ENCODE peak calls at places on chromosomes 12 and 14, in five cellular contexts. J, V, G, F and T are unnamed samples.
A peak's percentile ranks its signal among the peaks of the same experiment; 100 is the strongest.

GRCh38 chr12:20220339-20220738 is 148.0 kb upstream of the PDE3A start:
- DNase-seq in G (peak; percentile 16), V (no peak), F (peak; percentile 17), J (no peak), T (no peak)

GRCh38 chr14:35940291-35940690 is 114.2 kb downstream of the BRMS1L start:
- DNase-seq in F (peak; percentile 41), V (no peak), J (no peak), G (peak; percentile 7), T (no peak)

GRCh38 chr12:47773858-47774580 is 981 bp downstream of the SLC48A1 start:
- DNase-seq in F (no peak), J (no peak), V (no peak), G (no peak), T (no peak)

GRCh38 chr14:99745307-99745951 is 47.8 kb upstream of the EML1 start:
- DNase-seq in F (no peak), V (no peak), G (no peak), J (no peak), T (no peak)

GRCh38 chr14:59463773-59464650 is 1.2 kb downstream of the GPR135 start:
- DNase-seq in J (no peak), V (peak; percentile 74), F (no peak), G (peak; percentile 14), T (no peak)

GRCh38 chr12:14410177-14410576 is 44.7 kb downstream of the ATF7IP start:
- DNase-seq in F (no peak), G (no peak), V (no peak), J (no peak), T (no peak)

GRCh38 chr12:77608157-77608755 is 222.4 kb upstream of the NAV3 start:
- DNase-seq in F (peak; percentile 42), G (no peak), V (no peak), J (no peak), T (no peak)

GRCh38 chr14:99524091-99524661 is 43.0 kb downstream of the CCNK start:
- DNase-seq in F (no peak), J (peak; percentile 76), V (no peak), G (no peak), T (no peak)

GRCh38 chr12:78037707-78038106 is 207.0 kb downstream of the NAV3 start:
- DNase-seq in G (no peak), V (no peak), F (no peak), J (no peak), T (no peak)

GRCh38 chr12:71183018-71183417 is 25.2 kb upstream of the TSPAN8 start:
- DNase-seq in F (no peak), G (no peak), V (no peak), J (no peak), T (no peak)

GRCh38 chr12:107225626-107226025 is 132.3 kb upstream of the CRY1 start:
- DNase-seq in G (no peak), F (no peak), J (no peak), V (no peak), T (no peak)

GRCh38 chr12:121196902-121197301 is 13.0 kb upstream of the P2RX4 start:
- DNase-seq in V (no peak), G (no peak), J (no peak), F (no peak), T (peak; percentile 86)

GRCh38 chr12:122870867-122871664 is 24.9 kb downstream of the VPS37B start:
- DNase-seq in J (no peak), G (no peak), F (no peak), V (no peak), T (peak; percentile 40)

GRCh38 chr12:50598321-50598862 is 93.6 kb downstream of the DIP2B start:
- DNase-seq in V (no peak), G (peak; percentile 46), F (no peak), J (no peak), T (no peak)

GRCh38 chr14:69005432-69006148 is 26.5 kb upstream of the ACTN1 start:
- DNase-seq in G (no peak), F (no peak), J (no peak), V (no peak), T (no peak)

GRCh38 chr12:5295151-5295550 is 136.8 kb upstream of the NTF3 start:
- DNase-seq in G (no peak), J (no peak), F (no peak), V (no peak), T (no peak)

GRCh38 chr12:27142102-27142721 is 59.8 kb upstream of the C12orf71 start:
- DNase-seq in G (peak; percentile 45), F (peak; percentile 80), V (no peak), J (peak; percentile 22), T (no peak)

GRCh38 chr14:104977008-104977680 is 1.0 kb downstream of the AHNAK2 start:
- DNase-seq in V (no peak), J (no peak), F (no peak), G (no peak), T (peak; percentile 43)

GRCh38 chr12:46944104-46944503 is 118.3 kb upstream of the SLC38A4 start:
- DNase-seq in F (no peak), J (no peak), V (no peak), G (no peak), T (no peak)

GRCh38 chr12:52214421-52214802 is 18.6 kb upstream of the KRT7 start:
- DNase-seq in F (no peak), J (no peak), G (no peak), V (no peak), T (no peak)

GRCh38 chr12:52370906-52371608 is 3.8 kb upstream of the KRT85 start:
- DNase-seq in J (no peak), V (no peak), F (peak; percentile 64), G (no peak), T (peak; percentile 23)

GRCh38 chr14:99968156-99968920 is 96.9 kb upstream of the EVL start:
- DNase-seq in V (no peak), F (no peak), G (no peak), J (no peak), T (no peak)

GRCh38 chr12:109443794-109444193 is 33.3 kb downstream of the KCTD10 start:
- DNase-seq in F (no peak), V (no peak), G (no peak), J (no peak), T (no peak)